ENCODE peak calls at places on chromosomes 2 and 18, in five cellular contexts. One of them, this sample, is unnamed.

GRCh38 chr18:48781041-48781989 is 169.4 kb downstream of the SMAD7 start:
- DNase-seq in AG04449: no peak
- DNase-seq in stimulated activated CD4-positive, alpha-beta T cell treated with anti-CD3 and anti-CD28 coated beads, Interleukin-4, amount 100 ng/mL, for 48 hours: no peak
- DNase-seq in ACHN: no peak
- DNase-seq in COR-L47: no peak
- DNase-seq in this sample: peak

GRCh38 chr2:128494640-128495321 is 176.1 kb upstream of the HS6ST1 start:
- DNase-seq in AG04449: no peak
- DNase-seq in ACHN: no peak
- DNase-seq in stimulated activated CD4-positive, alpha-beta T cell treated with anti-CD3 and anti-CD28 coated beads, Interleukin-4, amount 100 ng/mL, for 48 hours: no peak
- DNase-seq in COR-L47: peak
- DNase-seq in this sample: no peak

GRCh38 chr2:238787507-238787906 is 60.4 kb upstream of the TWIST2 start:
- DNase-seq in stimulated activated CD4-positive, alpha-beta T cell treated with anti-CD3 and anti-CD28 coated beads, Interleukin-4, amount 100 ng/mL, for 48 hours: no peak
- DNase-seq in AG04449: no peak
- DNase-seq in COR-L47: no peak
- DNase-seq in ACHN: no peak
- DNase-seq in this sample: no peak

GRCh38 chr2:166984797-166985196 is 96.5 kb downstream of the XIRP2 start:
- DNase-seq in COR-L47: no peak
- DNase-seq in AG04449: no peak
- DNase-seq in ACHN: no peak
- DNase-seq in stimulated activated CD4-positive, alpha-beta T cell treated with anti-CD3 and anti-CD28 coated beads, Interleukin-4, amount 100 ng/mL, for 48 hours: no peak
- DNase-seq in this sample: no peak

GRCh38 chr2:96407919-96408550 is 72.5 kb downstream of the NCAPH start:
- DNase-seq in stimulated activated CD4-positive, alpha-beta T cell treated with anti-CD3 and anti-CD28 coated beads, Interleukin-4, amount 100 ng/mL, for 48 hours: no peak
- DNase-seq in AG04449: no peak
- DNase-seq in ACHN: no peak
- DNase-seq in COR-L47: no peak
- DNase-seq in this sample: no peak

GRCh38 chr2:21643180-21643579 is 519.4 kb downstream of the TDRD15 start:
- DNase-seq in COR-L47: no peak
- DNase-seq in stimulated activated CD4-positive, alpha-beta T cell treated with anti-CD3 and anti-CD28 coated beads, Interleukin-4, amount 100 ng/mL, for 48 hours: no peak
- DNase-seq in ACHN: no peak
- DNase-seq in AG04449: no peak
- DNase-seq in this sample: no peak

GRCh38 chr18:27413495-27414401 is 228.6 kb upstream of the CHST9 start:
- DNase-seq in ACHN: peak
- DNase-seq in COR-L47: no peak
- DNase-seq in stimulated activated CD4-positive, alpha-beta T cell treated with anti-CD3 and anti-CD28 coated beads, Interleukin-4, amount 100 ng/mL, for 48 hours: no peak
- DNase-seq in AG04449: no peak
- DNase-seq in this sample: no peak

GRCh38 chr2:96882230-96882629 is 12.3 kb upstream of the SEMA4C start:
- DNase-seq in COR-L47: no peak
- DNase-seq in AG04449: no peak
- DNase-seq in stimulated activated CD4-positive, alpha-beta T cell treated with anti-CD3 and anti-CD28 coated beads, Interleukin-4, amount 100 ng/mL, for 48 hours: no peak
- DNase-seq in ACHN: no peak
- DNase-seq in this sample: no peak

GRCh38 chr2:214881647-214882205 is 72.2 kb upstream of the BARD1 start:
- DNase-seq in COR-L47: no peak
- DNase-seq in ACHN: no peak
- DNase-seq in stimulated activated CD4-positive, alpha-beta T cell treated with anti-CD3 and anti-CD28 coated beads, Interleukin-4, amount 100 ng/mL, for 48 hours: no peak
- DNase-seq in AG04449: no peak
- DNase-seq in this sample: peak

GRCh38 chr18:62445386-62445917 is 77.4 kb upstream of the ZCCHC2 start:
- DNase-seq in COR-L47: peak
- DNase-seq in ACHN: no peak
- DNase-seq in stimulated activated CD4-positive, alpha-beta T cell treated with anti-CD3 and anti-CD28 coated beads, Interleukin-4, amount 100 ng/mL, for 48 hours: no peak
- DNase-seq in AG04449: no peak
- DNase-seq in this sample: no peak

GRCh38 chr2:184558713-184559464 is 39.4 kb upstream of the ZNF804A start:
- DNase-seq in AG04449: no peak
- DNase-seq in COR-L47: no peak
- DNase-seq in ACHN: no peak
- DNase-seq in stimulated activated CD4-positive, alpha-beta T cell treated with anti-CD3 and anti-CD28 coated beads, Interleukin-4, amount 100 ng/mL, for 48 hours: no peak
- DNase-seq in this sample: no peak

GRCh38 chr2:219459460-219460311 is 25.0 kb downstream of the SPEG start:
- DNase-seq in COR-L47: no peak
- DNase-seq in stimulated activated CD4-positive, alpha-beta T cell treated with anti-CD3 and anti-CD28 coated beads, Interleukin-4, amount 100 ng/mL, for 48 hours: peak
- DNase-seq in ACHN: peak
- DNase-seq in AG04449: no peak
- DNase-seq in this sample: peak

GRCh38 chr2:42021490-42021889 is 26.3 kb upstream of the PKDCC start:
- DNase-seq in COR-L47: no peak
- DNase-seq in stimulated activated CD4-positive, alpha-beta T cell treated with anti-CD3 and anti-CD28 coated beads, Interleukin-4, amount 100 ng/mL, for 48 hours: no peak
- DNase-seq in AG04449: peak
- DNase-seq in ACHN: no peak
- DNase-seq in this sample: no peak

GRCh38 chr2:229612395-229612971 is 101.9 kb downstream of the DNER start:
- DNase-seq in AG04449: no peak
- DNase-seq in ACHN: no peak
- DNase-seq in COR-L47: no peak
- DNase-seq in stimulated activated CD4-positive, alpha-beta T cell treated with anti-CD3 and anti-CD28 coated beads, Interleukin-4, amount 100 ng/mL, for 48 hours: no peak
- DNase-seq in this sample: no peak

GRCh38 chr2:85525567-85525966 is 13.4 kb upstream of the MAT2A start:
- DNase-seq in COR-L47: no peak
- DNase-seq in ACHN: no peak
- DNase-seq in stimulated activated CD4-positive, alpha-beta T cell treated with anti-CD3 and anti-CD28 coated beads, Interleukin-4, amount 100 ng/mL, for 48 hours: no peak
- DNase-seq in AG04449: no peak
- DNase-seq in this sample: no peak

GRCh38 chr2:214904634-214905033 is 95.2 kb upstream of the BARD1 start:
- DNase-seq in stimulated activated CD4-positive, alpha-beta T cell treated with anti-CD3 and anti-CD28 coated beads, Interleukin-4, amount 100 ng/mL, for 48 hours: no peak
- DNase-seq in COR-L47: no peak
- DNase-seq in ACHN: no peak
- DNase-seq in AG04449: no peak
- DNase-seq in this sample: no peak

GRCh38 chr2:181944914-181945291 is 40.8 kb upstream of the PPP1R1C start:
- DNase-seq in COR-L47: no peak
- DNase-seq in stimulated activated CD4-positive, alpha-beta T cell treated with anti-CD3 and anti-CD28 coated beads, Interleukin-4, amount 100 ng/mL, for 48 hours: no peak
- DNase-seq in AG04449: no peak
- DNase-seq in ACHN: no peak
- DNase-seq in this sample: no peak

GRCh38 chr2:219968685-219969345 is 341.4 kb downstream of the SLC4A3 start:
- DNase-seq in stimulated activated CD4-positive, alpha-beta T cell treated with anti-CD3 and anti-CD28 coated beads, Interleukin-4, amount 100 ng/mL, for 48 hours: no peak
- DNase-seq in AG04449: no peak
- DNase-seq in ACHN: no peak
- DNase-seq in COR-L47: no peak
- DNase-seq in this sample: no peak

This sample was measured in lung microvascular endothelial cell.